ENCODE peak calls at places on chromosomes 4 and X, in five cellular contexts. M, D, H, S and T are unnamed samples.

GRCh38 chr4:102420563-102421221 is 75.4 kb upstream of the SLC39A8 start:
- DNase-seq in M (no peak), D (no peak), H (peak; percentile 44), S (no peak), T (no peak)

GRCh38 chrX:40109288-40110008 is 11.7 kb upstream of the BCOR start:
- DNase-seq in M (no peak), D (no peak), H (peak; percentile 35), S (peak; percentile 64), T (peak; percentile 55)

GRCh38 chr4:56468097-56468422 is 643 bp downstream of the SRP72 start:
- DNase-seq in M (no peak), D (peak; percentile 42), H (peak; percentile 67), S (peak; percentile 49), T (peak; percentile 50)

GRCh38 chr4:1154523-1155182 is 17.7 kb downstream of the SPON2 start:
- DNase-seq in M (no peak), D (no peak), H (no peak), S (peak; percentile 49), T (no peak)

GRCh38 chr4:38924266-38924827 is 56.7 kb downstream of the FAM114A1 start:
- DNase-seq in M (no peak), D (no peak), H (no peak), S (no peak), T (no peak)

GRCh38 chr4:87540176-87541058 is 11.2 kb upstream of the SPARCL1 start:
- DNase-seq in M (no peak), D (no peak), H (no peak), S (peak; percentile 44), T (no peak)

GRCh38 chr4:74330295-74330750 is 22.1 kb downstream of the EPGN start:
- DNase-seq in M (no peak), D (no peak), H (peak; percentile 71), S (peak; percentile 5), T (no peak)

GRCh38 chr4:88008624-88009235 is 1.3 kb downstream of the PKD2 start:
- DNase-seq in M (no peak), D (no peak), H (peak; percentile 78), S (peak; percentile 75), T (no peak)

GRCh38 chr4:119099227-119099910 is 36.3 kb upstream of the MYOZ2 start:
- DNase-seq in M (no peak), D (no peak), H (no peak), S (peak; percentile 61), T (no peak)

GRCh38 chr4:177128306-177128705 is 181.4 kb upstream of the NEIL3 start:
- DNase-seq in M (no peak), D (no peak), H (peak; percentile 77), S (peak; percentile 82), T (no peak)

GRCh38 chr4:185713731-185714130 is 98.3 kb downstream of the SORBS2 start:
- DNase-seq in M (no peak), D (no peak), H (no peak), S (no peak), T (no peak)

GRCh38 chr4:120202222-120202621 is 135.6 kb upstream of the MAD2L1 start:
- DNase-seq in M (no peak), D (no peak), H (no peak), S (no peak), T (no peak)

GRCh38 chrX:154738013-154738738 is 12.7 kb downstream of the GAB3 start:
- DNase-seq in M (peak; percentile 14), D (no peak), H (peak; percentile 87), S (peak; percentile 88), T (peak; percentile 37)

GRCh38 chr4:52037730-52038108 is 380 bp downstream of the SGCB start:
- DNase-seq in M (no peak), D (no peak), H (peak; percentile 42), S (peak; percentile 47), T (peak; percentile 44)

GRCh38 chrX:20514358-20514757 is 247.6 kb upstream of the RPS6KA3 start:
- DNase-seq in M (no peak), D (no peak), H (peak; percentile 65), S (peak; percentile 88), T (no peak)

GRCh38 chr4:57287687-57288604 is 177.8 kb upstream of the IGFBP7 start:
- DNase-seq in M (no peak), D (no peak), H (no peak), S (no peak), T (no peak)

GRCh38 chrX:63855896-63856295 is 70.9 kb upstream of the ARHGEF9 start:
- DNase-seq in M (no peak), D (no peak), H (no peak), S (peak; percentile 32), T (no peak)

GRCh38 chr4:17939061-17939460 is 82.5 kb downstream of the LCORL start:
- DNase-seq in M (no peak), D (no peak), H (no peak), S (no peak), T (no peak)

GRCh38 chr4:19776929-19777328 is 474.8 kb upstream of the SLIT2 start:
- DNase-seq in M (no peak), D (no peak), H (peak; percentile 59), S (peak; percentile 47), T (no peak)

GRCh38 chr4:122635205-122635604 is 14.3 kb upstream of the IL21 start:
- DNase-seq in M (no peak), D (no peak), H (peak; percentile 56), S (no peak), T (no peak)

GRCh38 chrX:132858018-132858417 is 100.4 kb downstream of the HS6ST2 start:
- DNase-seq in M (no peak), D (no peak), H (peak; percentile 78), S (peak; percentile 6), T (no peak)

GRCh38 chrX:147333821-147334220 is 519.3 kb upstream of the CXorf51A start:
- DNase-seq in M (no peak), D (no peak), H (no peak), S (no peak), T (no peak)

GRCh38 chr4:41258783-41259182 is 2.1 kb downstream of the UCHL1 start:
- DNase-seq in M (peak; percentile 64), D (no peak), H (peak; percentile 70), S (peak; percentile 72), T (no peak)

GRCh38 chr4:185119927-185120630 is 23.0 kb upstream of the SLC25A4 start:
- DNase-seq in M (no peak), D (no peak), H (no peak), S (peak; percentile 28), T (no peak)

GRCh38 chr4:82648356-82648755 is 86.6 kb upstream of the TMEM150C start:
- DNase-seq in M (no peak), D (no peak), H (no peak), S (peak; percentile 49), T (no peak)

GRCh38 chr4:73780834-73781233 is 40.5 kb downstream of the CXCL8 start:
- DNase-seq in M (no peak), D (no peak), H (no peak), S (no peak), T (no peak)

GRCh38 chr4:14218641-14219040 is 591.1 kb upstream of the BOD1L1 start:
- DNase-seq in M (no peak), D (no peak), H (no peak), S (no peak), T (no peak)

GRCh38 chr4:97984545-97985131 is 158.6 kb downstream of the STPG2 start:
- DNase-seq in M (no peak), D (no peak), H (peak; percentile 33), S (no peak), T (peak; percentile 24)

GRCh38 chr4:5924466-5925125 is 31.7 kb upstream of the CRMP1 start:
- DNase-seq in M (no peak), D (no peak), H (no peak), S (no peak), T (no peak)

GRCh38 chrX:123975180-123975579 is 13.7 kb downstream of the STAG2 start:
- DNase-seq in M (no peak), D (no peak), H (peak; percentile 66), S (peak; percentile 82), T (no peak)

GRCh38 chr4:81827568-81828202 is 356.0 kb upstream of the RASGEF1B start:
- DNase-seq in M (no peak), D (no peak), H (no peak), S (no peak), T (no peak)

GRCh38 chr4:3145251-3145908 is 70.9 kb downstream of the HTT start:
- DNase-seq in M (no peak), D (no peak), H (peak; percentile 25), S (peak; percentile 40), T (no peak)

GRCh38 chr4:112633477-112634235 is 3.1 kb downstream of the ZGRF1 start:
- DNase-seq in M (peak; percentile 21), D (no peak), H (peak; percentile 48), S (peak; percentile 23), T (no peak)

GRCh38 chr4:110869114-110869513 is 246.2 kb upstream of the PITX2 start:
- DNase-seq in M (no peak), D (no peak), H (no peak), S (peak; percentile 89), T (no peak)

GRCh38 chr4:3483471-3483921 is 20.4 kb downstream of the DOK7 start:
- DNase-seq in M (no peak), D (no peak), H (no peak), S (peak; percentile 53), T (no peak)

GRCh38 chr4:143616771-143617170 is 83.7 kb downstream of the FREM3 start:
- DNase-seq in M (no peak), D (no peak), H (no peak), S (peak; percentile 95), T (peak; percentile 24)

GRCh38 chr4:156634612-156635011 is 337.0 kb downstream of the PDGFC start:
- DNase-seq in M (no peak), D (no peak), H (no peak), S (peak; percentile 73), T (no peak)

GRCh38 chr4:1035510-1035909 is 24.1 kb downstream of the FGFRL1 start:
- DNase-seq in M (no peak), D (no peak), H (peak; percentile 34), S (peak; percentile 38), T (no peak)

GRCh38 chrX:39946822-39947221 is 150.9 kb downstream of the BCOR start:
- DNase-seq in M (no peak), D (no peak), H (peak; percentile 29), S (peak; percentile 84), T (no peak)

GRCh38 chrX:13077168-13077567 is 32.7 kb upstream of the FAM9C start:
- DNase-seq in M (no peak), D (no peak), H (peak; percentile 64), S (peak; percentile 37), T (peak; percentile 52)